ENCODE peak calls at places on chromosomes 4 and X, in ten cellular contexts. One of them, this sample, is unnamed.

GRCh38 chrX:10198254-10198653 is 41.5 kb downstream of the CLCN4 start:
- DNase-seq in endothelial cell of umbilical vein: no peak
- DNase-seq in psoas muscle: no peak
- DNase-seq in hippocampal formation: no peak
- DNase-seq in NCI-H510A treated with DMSO at 0.1 percent for 48 hours: no peak
- DNase-seq in RWPE1: no peak
- DNase-seq in foreskin fibroblast: peak; percentile 41
- DNase-seq in T-helper 2 cell: no peak
- DNase-seq in astrocyte: peak; percentile 23
- DNase-seq in EL: peak; percentile 6
- DNase-seq in this sample: no peak

GRCh38 chr4:4647041-4647440 is 105.2 kb upstream of the STX18 start:
- DNase-seq in endothelial cell of umbilical vein: no peak
- DNase-seq in psoas muscle: no peak
- DNase-seq in hippocampal formation: no peak
- DNase-seq in NCI-H510A treated with DMSO at 0.1 percent for 48 hours: no peak
- DNase-seq in RWPE1: no peak
- DNase-seq in foreskin fibroblast: peak; percentile 68
- DNase-seq in T-helper 2 cell: no peak
- DNase-seq in astrocyte: no peak
- DNase-seq in EL: peak; percentile 45
- DNase-seq in this sample: no peak

GRCh38 chr4:58144721-58145120 is 1034.5 kb upstream of the IGFBP7 start:
- DNase-seq in endothelial cell of umbilical vein: no peak
- DNase-seq in psoas muscle: no peak
- DNase-seq in hippocampal formation: no peak
- DNase-seq in NCI-H510A treated with DMSO at 0.1 percent for 48 hours: no peak
- DNase-seq in RWPE1: no peak
- DNase-seq in foreskin fibroblast: no peak
- DNase-seq in T-helper 2 cell: no peak
- DNase-seq in astrocyte: no peak
- DNase-seq in EL: no peak
- DNase-seq in this sample: no peak

GRCh38 chrX:2710041-2710471 is 19.0 kb downstream of the CD99 start:
- DNase-seq in endothelial cell of umbilical vein: peak; percentile 85
- DNase-seq in psoas muscle: no peak
- DNase-seq in hippocampal formation: no peak
- DNase-seq in NCI-H510A treated with DMSO at 0.1 percent for 48 hours: no peak
- DNase-seq in RWPE1: peak; percentile 60
- DNase-seq in foreskin fibroblast: peak; percentile 88
- DNase-seq in T-helper 2 cell: no peak
- DNase-seq in astrocyte: peak; percentile 67
- DNase-seq in EL: peak; percentile 81
- DNase-seq in this sample: no peak

GRCh38 chr4:123449362-123449761 is 52.8 kb downstream of the SPRY1 start:
- DNase-seq in endothelial cell of umbilical vein: no peak
- DNase-seq in psoas muscle: no peak
- DNase-seq in hippocampal formation: no peak
- DNase-seq in NCI-H510A treated with DMSO at 0.1 percent for 48 hours: no peak
- DNase-seq in RWPE1: no peak
- DNase-seq in foreskin fibroblast: no peak
- DNase-seq in T-helper 2 cell: no peak
- DNase-seq in astrocyte: peak; percentile 26
- DNase-seq in EL: no peak
- DNase-seq in this sample: no peak

GRCh38 chrX:12548746-12549145 is 242.5 kb upstream of the PRPS2 start:
- DNase-seq in endothelial cell of umbilical vein: peak; percentile 2
- DNase-seq in psoas muscle: no peak
- DNase-seq in hippocampal formation: no peak
- DNase-seq in NCI-H510A treated with DMSO at 0.1 percent for 48 hours: no peak
- DNase-seq in RWPE1: peak; percentile 6
- DNase-seq in foreskin fibroblast: peak; percentile 24
- DNase-seq in T-helper 2 cell: no peak
- DNase-seq in astrocyte: no peak
- DNase-seq in EL: peak; percentile 25
- DNase-seq in this sample: no peak

GRCh38 chrX:50827996-50828395 is 14.0 kb upstream of the SHROOM4 start:
- DNase-seq in endothelial cell of umbilical vein: peak; percentile 12
- DNase-seq in psoas muscle: no peak
- DNase-seq in hippocampal formation: no peak
- DNase-seq in NCI-H510A treated with DMSO at 0.1 percent for 48 hours: no peak
- DNase-seq in RWPE1: peak; percentile 63
- DNase-seq in foreskin fibroblast: no peak
- DNase-seq in T-helper 2 cell: no peak
- DNase-seq in astrocyte: peak; percentile 66
- DNase-seq in EL: no peak
- DNase-seq in this sample: no peak

GRCh38 chr4:177182156-177182555 is 127.5 kb upstream of the NEIL3 start:
- DNase-seq in endothelial cell of umbilical vein: no peak
- DNase-seq in psoas muscle: no peak
- DNase-seq in hippocampal formation: no peak
- DNase-seq in NCI-H510A treated with DMSO at 0.1 percent for 48 hours: no peak
- DNase-seq in RWPE1: no peak
- DNase-seq in foreskin fibroblast: peak; percentile 88
- DNase-seq in T-helper 2 cell: no peak
- DNase-seq in astrocyte: peak; percentile 58
- DNase-seq in EL: peak; percentile 70
- DNase-seq in this sample: no peak

GRCh38 chrX:22686138-22686541 is 313.6 kb upstream of the DDX53 start:
- DNase-seq in endothelial cell of umbilical vein: peak; percentile 92
- DNase-seq in psoas muscle: peak; percentile 19
- DNase-seq in hippocampal formation: no peak
- DNase-seq in NCI-H510A treated with DMSO at 0.1 percent for 48 hours: no peak
- DNase-seq in RWPE1: no peak
- DNase-seq in foreskin fibroblast: peak; percentile 81
- DNase-seq in T-helper 2 cell: no peak
- DNase-seq in astrocyte: peak; percentile 89
- DNase-seq in EL: peak; percentile 31
- DNase-seq in this sample: peak; percentile 0

GRCh38 chr4:87031946-87032345 is 97.1 kb downstream of the AFF1 start:
- DNase-seq in endothelial cell of umbilical vein: peak; percentile 71
- DNase-seq in psoas muscle: no peak
- DNase-seq in hippocampal formation: peak; percentile 70
- DNase-seq in NCI-H510A treated with DMSO at 0.1 percent for 48 hours: no peak
- DNase-seq in RWPE1: no peak
- DNase-seq in foreskin fibroblast: no peak
- DNase-seq in T-helper 2 cell: no peak
- DNase-seq in astrocyte: no peak
- DNase-seq in EL: no peak
- DNase-seq in this sample: no peak

GRCh38 chrX:69297521-69297920 is 132.3 kb upstream of the PJA1 start:
- DNase-seq in endothelial cell of umbilical vein: no peak
- DNase-seq in psoas muscle: no peak
- DNase-seq in hippocampal formation: no peak
- DNase-seq in NCI-H510A treated with DMSO at 0.1 percent for 48 hours: no peak
- DNase-seq in RWPE1: no peak
- DNase-seq in foreskin fibroblast: no peak
- DNase-seq in T-helper 2 cell: no peak
- DNase-seq in astrocyte: no peak
- DNase-seq in EL: no peak
- DNase-seq in this sample: no peak

GRCh38 chr4:22508376-22508775 is 7.5 kb downstream of the ADGRA3 start:
- DNase-seq in endothelial cell of umbilical vein: no peak
- DNase-seq in psoas muscle: no peak
- DNase-seq in hippocampal formation: no peak
- DNase-seq in NCI-H510A treated with DMSO at 0.1 percent for 48 hours: no peak
- DNase-seq in RWPE1: no peak
- DNase-seq in foreskin fibroblast: no peak
- DNase-seq in T-helper 2 cell: no peak
- DNase-seq in astrocyte: no peak
- DNase-seq in EL: no peak
- DNase-seq in this sample: no peak

GRCh38 chr4:102778720-102779119 is 18.0 kb upstream of the MANBA start:
- DNase-seq in endothelial cell of umbilical vein: no peak
- DNase-seq in psoas muscle: no peak
- DNase-seq in hippocampal formation: no peak
- DNase-seq in NCI-H510A treated with DMSO at 0.1 percent for 48 hours: peak; percentile 23
- DNase-seq in RWPE1: no peak
- DNase-seq in foreskin fibroblast: no peak
- DNase-seq in T-helper 2 cell: no peak
- DNase-seq in astrocyte: no peak
- DNase-seq in EL: no peak
- DNase-seq in this sample: no peak

GRCh38 chr4:101238706-101239105 is 108.6 kb downstream of the PPP3CA start:
- DNase-seq in endothelial cell of umbilical vein: peak; percentile 79
- DNase-seq in psoas muscle: no peak
- DNase-seq in hippocampal formation: no peak
- DNase-seq in NCI-H510A treated with DMSO at 0.1 percent for 48 hours: no peak
- DNase-seq in RWPE1: peak; percentile 44
- DNase-seq in foreskin fibroblast: peak; percentile 56
- DNase-seq in T-helper 2 cell: no peak
- DNase-seq in astrocyte: peak; percentile 67
- DNase-seq in EL: peak; percentile 38
- DNase-seq in this sample: no peak

GRCh38 chrX:97155809-97156208 is 272.1 kb downstream of the RPA4 start:
- DNase-seq in endothelial cell of umbilical vein: no peak
- DNase-seq in psoas muscle: no peak
- DNase-seq in hippocampal formation: no peak
- DNase-seq in NCI-H510A treated with DMSO at 0.1 percent for 48 hours: no peak
- DNase-seq in RWPE1: no peak
- DNase-seq in foreskin fibroblast: no peak
- DNase-seq in T-helper 2 cell: no peak
- DNase-seq in astrocyte: no peak
- DNase-seq in EL: no peak
- DNase-seq in this sample: no peak

GRCh38 chr4:139557506-139558110 is 1.6 kb upstream of the SETD7 start:
- DNase-seq in endothelial cell of umbilical vein: peak; percentile 7
- DNase-seq in psoas muscle: no peak
- DNase-seq in hippocampal formation: no peak
- DNase-seq in NCI-H510A treated with DMSO at 0.1 percent for 48 hours: no peak
- DNase-seq in RWPE1: no peak
- DNase-seq in foreskin fibroblast: no peak
- DNase-seq in T-helper 2 cell: no peak
- DNase-seq in astrocyte: no peak
- DNase-seq in EL: no peak
- DNase-seq in this sample: no peak

GRCh38 chr4:98939892-98940298 is 11.0 kb upstream of the EIF4E start:
- DNase-seq in endothelial cell of umbilical vein: peak; percentile 81
- DNase-seq in psoas muscle: no peak
- DNase-seq in hippocampal formation: peak; percentile 71
- DNase-seq in NCI-H510A treated with DMSO at 0.1 percent for 48 hours: peak; percentile 8
- DNase-seq in RWPE1: peak; percentile 48
- DNase-seq in foreskin fibroblast: peak; percentile 82
- DNase-seq in T-helper 2 cell: no peak
- DNase-seq in astrocyte: peak; percentile 50
- DNase-seq in EL: peak; percentile 68
- DNase-seq in this sample: no peak

GRCh38 chr4:147682755-147683154 is 1.2 kb downstream of the PRMT9 start:
- DNase-seq in endothelial cell of umbilical vein: peak; percentile 16
- DNase-seq in psoas muscle: no peak
- DNase-seq in hippocampal formation: no peak
- DNase-seq in NCI-H510A treated with DMSO at 0.1 percent for 48 hours: no peak
- DNase-seq in RWPE1: no peak
- DNase-seq in foreskin fibroblast: peak; percentile 8
- DNase-seq in T-helper 2 cell: no peak
- DNase-seq in astrocyte: no peak
- DNase-seq in EL: no peak
- DNase-seq in this sample: no peak

GRCh38 chr4:139050436-139050835 is 34.9 kb downstream of the NOCT start:
- DNase-seq in endothelial cell of umbilical vein: no peak
- DNase-seq in psoas muscle: no peak
- DNase-seq in hippocampal formation: no peak
- DNase-seq in NCI-H510A treated with DMSO at 0.1 percent for 48 hours: no peak
- DNase-seq in RWPE1: no peak
- DNase-seq in foreskin fibroblast: peak; percentile 45
- DNase-seq in T-helper 2 cell: no peak
- DNase-seq in astrocyte: peak; percentile 56
- DNase-seq in EL: peak; percentile 53
- DNase-seq in this sample: no peak

GRCh38 chr4:55663145-55663544 is 27.0 kb upstream of the NMU start:
- DNase-seq in endothelial cell of umbilical vein: no peak
- DNase-seq in psoas muscle: no peak
- DNase-seq in hippocampal formation: no peak
- DNase-seq in NCI-H510A treated with DMSO at 0.1 percent for 48 hours: no peak
- DNase-seq in RWPE1: no peak
- DNase-seq in foreskin fibroblast: no peak
- DNase-seq in T-helper 2 cell: no peak
- DNase-seq in astrocyte: no peak
- DNase-seq in EL: no peak
- DNase-seq in this sample: no peak

GRCh38 chr4:8698341-8699062 is 105.9 kb downstream of the CPZ start:
- DNase-seq in endothelial cell of umbilical vein: no peak
- DNase-seq in psoas muscle: no peak
- DNase-seq in hippocampal formation: no peak
- DNase-seq in NCI-H510A treated with DMSO at 0.1 percent for 48 hours: no peak
- DNase-seq in RWPE1: no peak
- DNase-seq in foreskin fibroblast: no peak
- DNase-seq in T-helper 2 cell: no peak
- DNase-seq in astrocyte: no peak
- DNase-seq in EL: no peak
- DNase-seq in this sample: no peak

GRCh38 chr4:3311095-3311372 is 18.2 kb downstream of the RGS12 start:
- DNase-seq in endothelial cell of umbilical vein: no peak
- DNase-seq in psoas muscle: no peak
- DNase-seq in hippocampal formation: no peak
- DNase-seq in NCI-H510A treated with DMSO at 0.1 percent for 48 hours: no peak
- DNase-seq in RWPE1: no peak
- DNase-seq in foreskin fibroblast: no peak
- DNase-seq in T-helper 2 cell: no peak
- DNase-seq in astrocyte: no peak
- DNase-seq in EL: no peak
- DNase-seq in this sample: no peak

GRCh38 chrX:298993-299392 is 17.8 kb downstream of the PLCXD1 start:
- DNase-seq in endothelial cell of umbilical vein: no peak
- DNase-seq in psoas muscle: no peak
- DNase-seq in hippocampal formation: no peak
- DNase-seq in NCI-H510A treated with DMSO at 0.1 percent for 48 hours: no peak
- DNase-seq in RWPE1: no peak
- DNase-seq in foreskin fibroblast: no peak
- DNase-seq in T-helper 2 cell: no peak
- DNase-seq in astrocyte: no peak
- DNase-seq in EL: no peak
- DNase-seq in this sample: no peak

GRCh38 chr4:80252427-80252826 is 14.0 kb upstream of the FGF5 start:
- DNase-seq in endothelial cell of umbilical vein: no peak
- DNase-seq in psoas muscle: no peak
- DNase-seq in hippocampal formation: no peak
- DNase-seq in NCI-H510A treated with DMSO at 0.1 percent for 48 hours: no peak
- DNase-seq in RWPE1: no peak
- DNase-seq in foreskin fibroblast: no peak
- DNase-seq in T-helper 2 cell: no peak
- DNase-seq in astrocyte: no peak
- DNase-seq in EL: no peak
- DNase-seq in this sample: no peak

GRCh38 chrX:110794601-110795000 is 1.0 kb downstream of the CHRDL1 start:
- DNase-seq in endothelial cell of umbilical vein: no peak
- DNase-seq in psoas muscle: no peak
- DNase-seq in hippocampal formation: no peak
- DNase-seq in NCI-H510A treated with DMSO at 0.1 percent for 48 hours: no peak
- DNase-seq in RWPE1: no peak
- DNase-seq in foreskin fibroblast: no peak
- DNase-seq in T-helper 2 cell: no peak
- DNase-seq in astrocyte: no peak
- DNase-seq in EL: no peak
- DNase-seq in this sample: no peak

GRCh38 chrX:19709812-19710518 is 177.4 kb downstream of the SH3KBP1 start:
- DNase-seq in endothelial cell of umbilical vein: peak; percentile 44
- DNase-seq in psoas muscle: no peak
- DNase-seq in hippocampal formation: no peak
- DNase-seq in NCI-H510A treated with DMSO at 0.1 percent for 48 hours: no peak
- DNase-seq in RWPE1: peak; percentile 79
- DNase-seq in foreskin fibroblast: peak; percentile 95
- DNase-seq in T-helper 2 cell: no peak
- DNase-seq in astrocyte: peak; percentile 78
- DNase-seq in EL: peak; percentile 91
- DNase-seq in this sample: no peak

GRCh38 chrX:51456246-51456645 is 40.1 kb downstream of the NUDT11 start:
- DNase-seq in endothelial cell of umbilical vein: no peak
- DNase-seq in psoas muscle: no peak
- DNase-seq in hippocampal formation: no peak
- DNase-seq in NCI-H510A treated with DMSO at 0.1 percent for 48 hours: no peak
- DNase-seq in RWPE1: no peak
- DNase-seq in foreskin fibroblast: no peak
- DNase-seq in T-helper 2 cell: no peak
- DNase-seq in astrocyte: no peak
- DNase-seq in EL: no peak
- DNase-seq in this sample: no peak

GRCh38 chr4:15182600-15183222 is 180.4 kb downstream of the CPEB2 start:
- DNase-seq in endothelial cell of umbilical vein: peak; percentile 4
- DNase-seq in psoas muscle: no peak
- DNase-seq in hippocampal formation: no peak
- DNase-seq in NCI-H510A treated with DMSO at 0.1 percent for 48 hours: no peak
- DNase-seq in RWPE1: peak; percentile 30
- DNase-seq in foreskin fibroblast: no peak
- DNase-seq in T-helper 2 cell: no peak
- DNase-seq in astrocyte: peak; percentile 51
- DNase-seq in EL: peak; percentile 38
- DNase-seq in this sample: no peak

This sample was measured in amygdala.